ENCODE peak calls at places on chromosome 19, in five cellular contexts. I is cardiac muscle cell, W is tibial nerve, A is body of pancreas, X is kidney epithelial cell. N is an unnamed sample.

GRCh38 chr19:54209058-54209747 is 8.5 kb downstream of the RPS9 start:
- DNase-seq in I (no peak), W (no peak), A (no peak), X (no peak), N (no peak)

GRCh38 chr19:13987101-13987890 is 18.8 kb downstream of the RFX1 start:
- DNase-seq in I (no peak), W (no peak), A (peak), X (no peak), N (no peak)

GRCh38 chr19:53101518-53101917 is 1.7 kb downstream of the ZNF160 start:
- DNase-seq in I (peak), W (no peak), A (no peak), X (no peak), N (no peak)

GRCh38 chr19:57068921-57069697 is 50.7 kb upstream of the USP29 start:
- DNase-seq in I (no peak), W (no peak), A (peak), X (no peak), N (no peak)

GRCh38 chr19:53977991-53978731 is 13.3 kb upstream of the CACNG6 start:
- DNase-seq in I (peak), W (no peak), A (peak), X (no peak), N (peak)

GRCh38 chr19:13844130-13844631 is 32.8 kb upstream of the NANOS3 start:
- DNase-seq in I (no peak), W (no peak), A (no peak), X (no peak), N (no peak)

GRCh38 chr19:3343619-3344502 is 22.5 kb upstream of the NFIC start:
- DNase-seq in I (peak), W (peak), A (peak), X (no peak), N (peak)

GRCh38 chr19:47351545-47351944 is 2.4 kb downstream of the DHX34 start:
- DNase-seq in I (peak), W (no peak), A (no peak), X (no peak), N (no peak)

GRCh38 chr19:1513492-1514294 is 874 bp upstream of the ADAMTSL5 start:
- DNase-seq in I (peak), W (no peak), A (peak), X (no peak), N (no peak)

GRCh38 chr19:13012390-13012689 is 17.1 kb downstream of the NFIX start:
- DNase-seq in I (no peak), W (no peak), A (no peak), X (no peak), N (no peak)

GRCh38 chr19:55098716-55099556 is 18.5 kb downstream of the PPP1R12C start:
- DNase-seq in I (no peak), W (no peak), A (no peak), X (no peak), N (no peak)

GRCh38 chr19:4600893-4601292 is 38.4 kb upstream of the TNFAIP8L1 start:
- DNase-seq in I (no peak), W (no peak), A (no peak), X (no peak), N (no peak)

GRCh38 chr19:47719047-47719885 is 6.0 kb downstream of the EHD2 start:
- DNase-seq in I (peak), W (peak), A (peak), X (peak), N (peak)

GRCh38 chr19:39372941-39373340 is 18.0 kb downstream of the PAF1 start:
- DNase-seq in I (peak), W (no peak), A (no peak), X (no peak), N (no peak)

GRCh38 chr19:16509141-16510061 is 13.2 kb downstream of the C19orf44 start:
- DNase-seq in I (peak), W (peak), A (no peak), X (no peak), N (no peak)

GRCh38 chr19:1453525-1454371 is 3.8 kb downstream of the APC2 start:
- DNase-seq in I (no peak), W (peak), A (peak), X (no peak), N (no peak)

GRCh38 chr19:45773384-45773783 is 4.3 kb upstream of the SIX5 start:
- DNase-seq in I (no peak), W (no peak), A (peak), X (no peak), N (no peak)

GRCh38 chr19:1754651-1755466 is 1.6 kb downstream of the ONECUT3 start:
- DNase-seq in I (no peak), W (no peak), A (no peak), X (no peak), N (no peak)

GRCh38 chr19:55319786-55320185 is 5.4 kb downstream of the TMEM150B start:
- DNase-seq in I (peak), W (no peak), A (peak), X (no peak), N (no peak)

GRCh38 chr19:35628264-35628564 is 622 bp upstream of the RBM42 start:
- DNase-seq in I (no peak), W (no peak), A (no peak), X (no peak), N (no peak)

GRCh38 chr19:50435627-50436026 is 2.9 kb downstream of the MYBPC2 start:
- DNase-seq in I (no peak), W (no peak), A (no peak), X (no peak), N (no peak)

GRCh38 chr19:12664406-12665280 is 1.9 kb downstream of the MAN2B1 start:
- DNase-seq in I (no peak), W (no peak), A (no peak), X (no peak), N (no peak)

GRCh38 chr19:1673645-1674292 is 21.4 kb upstream of the TCF3 start:
- DNase-seq in I (no peak), W (no peak), A (peak), X (no peak), N (no peak)

GRCh38 chr19:1568320-1569019 is at the start of gene MEX3D:
- DNase-seq in I (peak), W (peak), A (peak), X (no peak), N (no peak)

GRCh38 chr19:1027020-1027952 is 878 bp downstream of the CNN2 start:
- DNase-seq in I (peak), W (no peak), A (no peak), X (no peak), N (no peak)

GRCh38 chr19:55490478-55491436 is 2.5 kb downstream of the SSC5D start:
- DNase-seq in I (peak), W (no peak), A (no peak), X (no peak), N (no peak)

GRCh38 chr19:1156830-1157615 is 17.0 kb downstream of the SBNO2 start:
- DNase-seq in I (no peak), W (no peak), A (no peak), X (no peak), N (no peak)

GRCh38 chr19:17841810-17842662 is 5.7 kb downstream of the JAK3 start:
- DNase-seq in I (peak), W (peak), A (peak), X (peak), N (no peak)

GRCh38 chr19:39402417-39403297 is 4.0 kb upstream of the ZFP36 start:
- DNase-seq in I (peak), W (peak), A (peak), X (no peak), N (peak)

GRCh38 chr19:58001895-58002369 is 688 bp downstream of the ZNF606 start:
- DNase-seq in I (no peak), W (no peak), A (no peak), X (no peak), N (no peak)

GRCh38 chr19:6925801-6926751 is 38.7 kb downstream of the ADGRE1 start:
- DNase-seq in I (no peak), W (no peak), A (no peak), X (no peak), N (peak)

GRCh38 chr19:46350758-46351159 is 3.9 kb downstream of the PPP5C start:
- DNase-seq in I (no peak), W (no peak), A (peak), X (no peak), N (no peak)

GRCh38 chr19:5612891-5613290 is 9.7 kb downstream of the SAFB2 start:
- DNase-seq in I (no peak), W (no peak), A (no peak), X (no peak), N (no peak)

GRCh38 chr19:16871870-16872269 is 16.9 kb upstream of the F2RL3 start:
- DNase-seq in I (no peak), W (no peak), A (no peak), X (no peak), N (no peak)

GRCh38 chr19:7603919-7604318 is 8.3 kb downstream of the CAMSAP3 start:
- DNase-seq in I (peak), W (no peak), A (no peak), X (no peak), N (no peak)

GRCh38 chr19:853014-853553 is 981 bp downstream of the ELANE start:
- DNase-seq in I (no peak), W (no peak), A (no peak), X (no peak), N (no peak)

GRCh38 chr19:1170938-1171754 is 2.9 kb downstream of the SBNO2 start:
- DNase-seq in I (no peak), W (no peak), A (no peak), X (no peak), N (no peak)

DNA sequence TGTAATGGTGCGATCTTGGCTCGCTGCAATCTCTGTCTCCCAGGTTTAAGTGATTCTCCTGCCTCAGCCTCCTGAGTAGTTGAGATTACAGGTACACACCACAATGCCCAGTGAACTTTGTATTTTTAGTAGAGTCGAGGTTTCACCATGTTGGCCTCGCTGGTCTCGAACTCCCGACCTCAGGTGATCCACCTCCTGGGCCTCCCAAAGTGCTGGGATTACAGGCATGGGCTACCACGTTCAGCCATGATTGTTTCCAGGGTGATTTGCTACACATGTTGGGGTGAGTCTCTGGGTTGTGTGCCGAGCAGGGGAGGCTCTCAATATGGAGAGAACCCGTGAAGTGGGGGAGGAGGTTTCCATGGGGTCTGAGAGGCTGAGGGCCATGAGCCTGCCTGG is 24.8 kb upstream of the CEACAM21 start:
- DNase-seq in I (no peak), W (no peak), A (no peak), X (no peak), N (no peak)
- H3K4me3 ChIP-seq in I (no peak), W (peak), A (no peak), X (no peak), N (no peak)

GRCh38 chr19:10928563-10929401 is at the start of the genes TIMM29 and YIPF2:
- DNase-seq in I (peak), W (peak), A (peak), X (peak), N (peak)
- TF ChIP-seq CTCF in I (no peak), W (no peak), A (no peak), X (no peak), N (no peak)

GRCh38 chr19:15429825-15430467 is 11.2 kb upstream of the AKAP8L start:
- DNase-seq in I (no peak), W (no peak), A (no peak), X (no peak), N (no peak)

GRCh38 chr19:15431396-15432017 is 12.7 kb upstream of the AKAP8L start:
- DNase-seq in I (no peak), W (no peak), A (no peak), X (no peak), N (no peak)

GRCh38 chr19:15432018-15432494 is 13.3 kb upstream of the AKAP8L start:
- DNase-seq in I (peak), W (no peak), A (no peak), X (no peak), N (no peak)

GRCh38 chr19:15428956-15429824 is 10.4 kb upstream of the AKAP8L start:
- DNase-seq in I (no peak), W (no peak), A (no peak), X (no peak), N (no peak)

DNA sequence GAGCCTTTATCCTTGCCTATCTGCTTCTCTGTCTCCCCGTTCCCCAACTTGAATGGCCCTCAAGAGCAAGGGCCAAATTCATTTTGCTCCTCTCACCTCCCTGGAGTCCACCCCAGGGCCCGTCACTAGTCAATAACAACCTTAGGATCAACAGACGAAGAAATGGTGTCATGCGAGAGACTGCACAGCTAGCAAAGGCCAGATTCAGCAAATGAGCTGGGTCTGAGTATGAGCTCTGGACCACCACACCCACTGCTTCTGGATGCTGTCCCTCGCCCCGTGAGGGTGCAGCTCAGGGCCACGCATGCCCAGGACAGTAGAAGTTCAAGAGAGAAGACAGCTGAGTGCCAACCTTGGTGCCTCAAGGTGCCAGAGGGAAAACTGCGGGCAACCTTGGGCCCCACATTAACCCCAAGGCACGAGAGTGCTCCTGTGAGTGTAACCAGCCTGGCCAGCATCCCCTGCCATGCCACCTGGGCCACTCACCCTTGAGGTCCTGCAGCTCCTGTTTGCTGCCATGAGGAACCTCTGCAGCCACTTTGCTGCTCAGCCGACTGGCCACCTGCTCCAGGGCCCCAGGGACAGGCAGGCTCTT is 11.8 kb upstream of the AKAP8L start:
- DNase-seq in I (no peak), W (no peak), A (no peak), X (no peak), N (no peak)
- H3K4me3 ChIP-seq in I (no peak), W (no peak), A (no peak), X (no peak), N (peak)

GRCh38 chr19:42433503-42434260 is 6.5 kb upstream of the LIPE start:
- DNase-seq in I (peak), W (peak), A (peak), X (no peak), N (no peak)
- TF ChIP-seq CTCF in I (peak), W (peak), A (peak), X (peak), N (peak)

DNA sequence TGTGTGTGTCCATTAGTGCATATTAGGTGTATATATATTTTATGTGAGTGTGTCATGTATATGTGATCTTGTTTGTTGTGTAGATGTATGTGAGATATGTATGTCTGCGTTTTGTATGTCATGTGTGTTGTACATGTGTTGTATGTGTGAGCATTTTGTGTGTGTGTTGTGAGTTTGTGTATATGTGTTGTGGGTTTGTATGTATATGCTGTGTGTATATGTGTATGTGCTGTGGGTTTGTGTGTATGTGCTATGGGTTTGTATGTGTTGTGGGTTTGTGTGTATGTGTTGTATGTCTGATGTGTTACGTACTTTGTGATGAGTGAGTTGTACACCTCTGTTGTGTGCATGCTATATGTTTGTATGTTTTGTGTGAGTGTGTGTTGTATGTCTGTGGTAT is 8.1 kb downstream of the CEACAM20 start:
- DNase-seq in I (no peak), W (no peak), A (no peak), X (no peak), N (no peak)
- H3K4me3 ChIP-seq in I (no peak), W (no peak), A (no peak), X (no peak), N (no peak)

GRCh38 chr19:40499320-40499719 is 32.5 kb downstream of the SPTBN4 start:
- DNase-seq in I (no peak), W (no peak), A (no peak), X (no peak), N (no peak)

GRCh38 chr19:40503300-40503699 is 36.5 kb downstream of the SPTBN4 start:
- DNase-seq in I (no peak), W (no peak), A (peak), X (no peak), N (no peak)

GRCh38 chr19:40501599-40501998 is 34.8 kb downstream of the SPTBN4 start:
- DNase-seq in I (no peak), W (no peak), A (no peak), X (no peak), N (no peak)

GRCh38 chr19:40502081-40502480 is 35.3 kb downstream of the SPTBN4 start:
- DNase-seq in I (no peak), W (no peak), A (no peak), X (no peak), N (no peak)

GRCh38 chr19:40502647-40503046 is 35.8 kb downstream of the SPTBN4 start:
- DNase-seq in I (no peak), W (no peak), A (peak), X (no peak), N (no peak)
- TF ChIP-seq CTCF in I (no peak), W (no peak), A (no peak), X (no peak), N (peak)

GRCh38 chr19:51548213-51548651 is 16.8 kb upstream of the SIGLEC6 start:
- DNase-seq in I (no peak), W (no peak), A (no peak), X (no peak), N (no peak)

GRCh38 chr19:51547397-51548212 is 16.1 kb upstream of the SIGLEC6 start:
- DNase-seq in I (peak), W (no peak), A (no peak), X (no peak), N (no peak)

GRCh38 chr19:51548891-51549305 is 17.4 kb upstream of the SIGLEC6 start:
- DNase-seq in I (no peak), W (no peak), A (no peak), X (no peak), N (no peak)

GRCh38 chr19:51546107-51546649 is 14.7 kb upstream of the SIGLEC6 start:
- DNase-seq in I (no peak), W (no peak), A (no peak), X (no peak), N (no peak)

DNA sequence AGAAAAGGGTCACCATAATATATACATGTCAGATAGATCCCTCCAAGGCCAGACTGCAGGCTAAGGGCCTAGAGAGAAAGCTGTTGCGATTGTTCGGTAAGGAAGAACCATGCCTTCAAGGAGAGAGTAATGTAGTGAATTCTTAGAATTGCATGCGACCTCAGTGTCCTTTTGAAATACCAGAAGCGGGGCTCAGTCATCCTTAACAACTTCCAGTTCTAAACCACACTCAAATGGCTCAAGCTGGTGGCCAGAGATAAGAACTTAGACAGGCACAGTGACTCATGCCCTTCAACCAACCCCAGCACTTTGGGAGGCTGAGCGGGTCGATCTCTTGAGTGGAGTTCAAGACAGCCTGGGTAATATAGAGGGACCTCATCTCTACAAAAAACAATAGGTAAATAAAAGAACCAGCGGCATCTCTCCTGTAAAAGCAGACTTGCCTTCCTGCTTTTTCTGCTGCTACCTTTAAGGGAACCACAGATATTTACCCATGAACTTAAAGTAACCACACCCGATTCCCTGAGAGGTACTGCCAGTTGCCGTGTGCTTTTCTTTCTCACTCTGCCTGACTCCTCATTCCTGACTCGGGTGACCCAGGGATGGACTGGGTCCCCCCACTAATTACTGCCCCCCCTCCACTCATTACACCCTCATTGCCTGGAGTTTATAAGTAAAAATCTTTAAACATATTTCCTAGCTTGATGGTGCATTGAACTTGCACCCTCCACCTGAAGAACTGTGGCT is 15.4 kb upstream of the SIGLEC6 start:
- DNase-seq in I (peak), W (no peak), A (no peak), X (no peak), N (peak)
- H3K4me3 ChIP-seq in I (no peak), W (no peak), A (no peak), X (no peak), N (no peak)

DNA sequence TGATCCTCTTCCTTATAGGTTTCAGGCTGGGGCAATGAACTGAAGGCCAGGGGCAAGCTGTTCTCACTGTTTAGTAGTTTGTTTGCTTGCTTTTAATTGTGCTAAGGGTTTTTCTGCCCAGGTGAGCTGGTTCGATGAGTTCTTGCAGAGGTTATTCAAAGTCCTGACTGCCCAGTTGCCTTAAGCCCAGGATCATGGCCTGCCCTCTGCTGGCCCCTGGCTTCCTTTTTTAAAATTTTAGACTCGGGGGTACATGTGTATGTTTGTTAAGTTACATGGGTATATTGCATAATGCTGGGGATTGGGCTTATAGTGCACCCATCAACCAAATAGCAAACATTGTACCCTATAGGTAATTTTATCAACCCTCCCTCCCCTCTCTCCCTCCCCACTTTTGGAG is 65.7 kb downstream of the ZNF536 start:
- DNase-seq in I (no peak), W (no peak), A (no peak), X (no peak), N (no peak)
- TF ChIP-seq CTCF in I (no peak), W (no peak), A (no peak), X (no peak), N (no peak)

GRCh38 chr19:38004100-38004504 is 97.1 kb downstream of the SIPA1L3 start:
- DNase-seq in I (peak), W (no peak), A (no peak), X (no peak), N (no peak)
- H3K4me3 ChIP-seq in I (peak), W (peak), A (no peak), X (peak), N (peak)

N was measured in AG09309.